ENCODE peak calls at places on chromosomes 4 and X, in ten cellular contexts. N, C, W, I, V, Z, B, E, R and A are unnamed samples.

GRCh38 chrX:69388526-69388925 is 115.6 kb upstream of the NALF2 start:
- DNase-seq in N (no peak), C (no peak), W (peak), I (no peak), V (no peak), Z (no peak), B (no peak), E (no peak), R (no peak), A (no peak)

GRCh38 chr4:155001229-155001628 is 207.2 kb upstream of the NPY2R start:
- DNase-seq in N (no peak), C (no peak), W (no peak), I (no peak), V (no peak), Z (no peak), B (no peak), E (no peak), R (no peak), A (no peak)

GRCh38 chrX:46575991-46576392 is 2.4 kb downstream of the CHST7 start:
- DNase-seq in N (no peak), C (no peak), W (peak), I (peak), V (no peak), Z (no peak), B (peak), E (no peak), R (no peak), A (no peak)

GRCh38 chr4:102730968-102731533 is 29.7 kb downstream of the MANBA start:
- DNase-seq in N (no peak), C (no peak), W (no peak), I (no peak), V (peak), Z (no peak), B (no peak), E (no peak), R (no peak), A (no peak)

GRCh38 chr4:144318797-144319196 is 178.3 kb upstream of the GYPA start:
- DNase-seq in N (no peak), C (no peak), W (no peak), I (no peak), V (no peak), Z (no peak), B (no peak), E (no peak), R (peak), A (no peak)

GRCh38 chrX:130172127-130172834 is 519 bp downstream of the RAB33A start:
- DNase-seq in N (no peak), C (no peak), W (no peak), I (no peak), V (no peak), Z (no peak), B (no peak), E (no peak), R (no peak), A (no peak)

GRCh38 chrX:103658681-103659433 is 27.6 kb downstream of the MORF4L2 start:
- DNase-seq in N (no peak), C (no peak), W (no peak), I (no peak), V (no peak), Z (no peak), B (no peak), E (no peak), R (no peak), A (no peak)

GRCh38 chr4:148814030-148814429 is 371.8 kb upstream of the NR3C2 start:
- DNase-seq in N (no peak), C (no peak), W (no peak), I (no peak), V (no peak), Z (no peak), B (no peak), E (no peak), R (no peak), A (no peak)

GRCh38 chr4:182413550-182413949 is 170.3 kb downstream of the TENM3 start:
- DNase-seq in N (no peak), C (no peak), W (no peak), I (no peak), V (no peak), Z (no peak), B (no peak), E (no peak), R (no peak), A (no peak)

GRCh38 chr4:1723131-1723801 is 1.9 kb downstream of the TACC3 start:
- DNase-seq in N (peak), C (peak), W (peak), I (no peak), V (no peak), Z (no peak), B (no peak), E (no peak), R (no peak), A (peak)

GRCh38 chrX:133741303-133741702 is 244.1 kb downstream of the GPC3 start:
- DNase-seq in N (no peak), C (no peak), W (no peak), I (no peak), V (no peak), Z (no peak), B (no peak), E (no peak), R (no peak), A (no peak)

GRCh38 chr4:91065117-91065516 is 937.9 kb downstream of the CCSER1 start:
- DNase-seq in N (no peak), C (no peak), W (no peak), I (no peak), V (no peak), Z (no peak), B (no peak), E (no peak), R (no peak), A (no peak)

GRCh38 chr4:78512357-78512920 is 39.1 kb upstream of the ANXA3 start:
- DNase-seq in N (peak), C (no peak), W (no peak), I (no peak), V (no peak), Z (no peak), B (no peak), E (no peak), R (no peak), A (no peak)

GRCh38 chrX:153946910-153947769 is 2.7 kb upstream of the RENBP start:
- DNase-seq in N (peak), C (peak), W (peak), I (peak), V (no peak), Z (peak), B (peak), E (peak), R (peak), A (peak)

GRCh38 chrX:41655631-41656030 is 33.1 kb upstream of the GPR34 start:
- DNase-seq in N (no peak), C (no peak), W (no peak), I (peak), V (no peak), Z (no peak), B (no peak), E (no peak), R (peak), A (no peak)

GRCh38 chrX:8988456-8988855 is 45.5 kb downstream of the FAM9B start:
- DNase-seq in N (peak), C (no peak), W (peak), I (peak), V (no peak), Z (no peak), B (no peak), E (no peak), R (peak), A (no peak)

GRCh38 chr4:1940566-1940965 is 68.2 kb downstream of the NELFA start:
- DNase-seq in N (no peak), C (no peak), W (no peak), I (no peak), V (no peak), Z (no peak), B (no peak), E (no peak), R (no peak), A (no peak)

GRCh38 chr4:71275570-71275969 is 63.2 kb upstream of the SLC4A4 start:
- DNase-seq in N (no peak), C (no peak), W (no peak), I (no peak), V (no peak), Z (no peak), B (no peak), E (no peak), R (no peak), A (no peak)

GRCh38 chrX:132488819-132489255 is at the start of gene MBNL3:
- DNase-seq in N (peak), C (peak), W (peak), I (peak), V (no peak), Z (peak), B (peak), E (no peak), R (peak), A (peak)

GRCh38 chr4:155207534-155208257 is 740 bp upstream of the NPY2R start:
- DNase-seq in N (no peak), C (no peak), W (no peak), I (peak), V (peak), Z (no peak), B (no peak), E (no peak), R (peak), A (peak)

GRCh38 chrX:134572816-134573682 is 85.2 kb downstream of the PLAC1 start:
- DNase-seq in N (no peak), C (no peak), W (no peak), I (peak), V (no peak), Z (no peak), B (no peak), E (no peak), R (peak), A (no peak)

GRCh38 chrX:123756320-123756719 is 23.5 kb upstream of the THOC2 start:
- DNase-seq in N (no peak), C (no peak), W (peak), I (peak), V (no peak), Z (no peak), B (no peak), E (no peak), R (no peak), A (no peak)

GRCh38 chrX:16585486-16586370 is 64.2 kb upstream of the S100G start:
- DNase-seq in N (no peak), C (no peak), W (no peak), I (no peak), V (no peak), Z (no peak), B (no peak), E (no peak), R (no peak), A (no peak)

GRCh38 chr4:81504685-81505598 is 33.2 kb upstream of the RASGEF1B start:
- DNase-seq in N (peak), C (peak), W (peak), I (no peak), V (no peak), Z (no peak), B (no peak), E (no peak), R (no peak), A (peak)

GRCh38 chrX:152958047-152958446 is 35.9 kb downstream of the PNMA5 start:
- DNase-seq in N (no peak), C (peak), W (no peak), I (no peak), V (no peak), Z (no peak), B (peak), E (no peak), R (no peak), A (no peak)

GRCh38 chr4:15233626-15234025 is 194.2 kb upstream of the C1QTNF7 start:
- DNase-seq in N (no peak), C (no peak), W (no peak), I (peak), V (no peak), Z (no peak), B (no peak), E (no peak), R (no peak), A (no peak)

GRCh38 chr4:133095591-133095990 is 53.5 kb upstream of the PCDH10 start:
- DNase-seq in N (no peak), C (no peak), W (no peak), I (peak), V (no peak), Z (no peak), B (no peak), E (no peak), R (no peak), A (no peak)

GRCh38 chrX:104668550-104668949 is 102.6 kb downstream of the IL1RAPL2 start:
- DNase-seq in N (no peak), C (no peak), W (no peak), I (peak), V (peak), Z (no peak), B (no peak), E (no peak), R (peak), A (no peak)

GRCh38 chr4:2269206-2269531 is 7.3 kb upstream of the MXD4 start:
- DNase-seq in N (no peak), C (no peak), W (no peak), I (no peak), V (no peak), Z (no peak), B (no peak), E (no peak), R (no peak), A (no peak)

GRCh38 chr4:10305816-10306215 is 151.4 kb downstream of the ZNF518B start:
- DNase-seq in N (no peak), C (no peak), W (no peak), I (no peak), V (no peak), Z (no peak), B (no peak), E (no peak), R (no peak), A (no peak)

GRCh38 chr4:111512081-111512774 is 633.0 kb upstream of the FAM241A start:
- DNase-seq in N (no peak), C (no peak), W (no peak), I (peak), V (no peak), Z (no peak), B (no peak), E (peak), R (peak), A (no peak)

GRCh38 chrX:148536961-148537360 is 36.5 kb downstream of the AFF2 start:
- DNase-seq in N (no peak), C (no peak), W (no peak), I (no peak), V (no peak), Z (no peak), B (no peak), E (no peak), R (no peak), A (no peak)

GRCh38 chr4:125985856-125986255 is 671.1 kb downstream of the FAT4 start:
- DNase-seq in N (no peak), C (no peak), W (no peak), I (no peak), V (peak), Z (no peak), B (peak), E (no peak), R (no peak), A (no peak)